ENCODE peak calls at places on chromosome 14, in four cellular contexts. I is cardiac fibroblast, E is cardiac muscle cell, U is fibroblast of the aortic adventitia. K is an unnamed sample.

GRCh38 chr14:63277784-63278183 is 41.0 kb downstream of the GPHB5 start:
- DNase-seq in U (peak; percentile 11), E (no peak), I (no peak), K (no peak)

GRCh38 chr14:77098470-77099353 is 654 bp downstream of the CIPC start:
- DNase-seq in E (peak; percentile 38), I (no peak), U (no peak), K (no peak)

GRCh38 chr14:104509673-104510072 is 69.9 kb upstream of the C14orf180 start:
- DNase-seq in E (no peak), I (no peak), U (no peak), K (no peak)

GRCh38 chr14:53501361-53502320 is 348.5 kb upstream of the DDHD1 start:
- DNase-seq in U (peak; percentile 62), E (no peak), I (no peak), K (no peak)

GRCh38 chr14:52926994-52927393 is 23.9 kb downstream of the FERMT2 start:
- DNase-seq in E (no peak), I (peak; percentile 79), U (peak; percentile 70), K (no peak)

GRCh38 chr14:95683793-95684192 is 2.4 kb upstream of the TCL1B start:
- DNase-seq in U (no peak), E (no peak), I (no peak), K (no peak)

GRCh38 chr14:55891692-55892091 is 226.5 kb upstream of the PELI2 start:
- DNase-seq in E (no peak), U (no peak), I (no peak), K (no peak)

GRCh38 chr14:92754956-92755355 is 6.5 kb upstream of the LGMN start:
- DNase-seq in I (no peak), E (no peak), U (no peak), K (no peak)

GRCh38 chr14:90608281-90608680 is 207.9 kb downstream of the TTC7B start:
- DNase-seq in E (no peak), I (no peak), U (no peak), K (no peak)

GRCh38 chr14:71465316-71465715 is 466.9 kb upstream of the RGS6 start:
- DNase-seq in I (peak; percentile 69), U (peak; percentile 54), E (no peak), K (no peak)

GRCh38 chr14:23114669-23115491 is 4.2 kb downstream of the CEBPE start:
- DNase-seq in I (peak; percentile 96), U (peak; percentile 96), E (no peak), K (peak; percentile 85)

GRCh38 chr14:24176599-24176998 is 4.7 kb downstream of the REC8 start:
- DNase-seq in U (no peak), I (no peak), E (no peak), K (no peak)

GRCh38 chr14:52835122-52835903 is 43.9 kb upstream of the GNPNAT1 start:
- DNase-seq in I (peak; percentile 92), E (no peak), U (peak; percentile 64), K (no peak)

GRCh38 chr14:23055621-23056256 is 1.6 kb downstream of the CDH24 start:
- DNase-seq in E (no peak), I (no peak), U (no peak), K (no peak)

GRCh38 chr14:66965831-66966230 is 223.4 kb upstream of the GARIN2 start:
- DNase-seq in E (no peak), U (peak; percentile 3), I (peak; percentile 35), K (no peak)

GRCh38 chr14:95300697-95301526 is 18.8 kb downstream of the CLMN start:
- DNase-seq in E (no peak), I (no peak), U (no peak), K (no peak)

GRCh38 chr14:74604896-74605295 is 7.1 kb downstream of the LTBP2 start:
- DNase-seq in E (no peak), U (peak; percentile 64), I (no peak), K (no peak)
- H3K4me3 ChIP-seq in E (no peak overlapping the region), U (no peak overlapping the region), I (no peak overlapping the region), K (no peak overlapping the region)

GRCh38 chr14:72926292-72927028 is at the start of gene DCAF4:
- DNase-seq in I (peak; percentile 99), U (peak; percentile 98), E (peak; percentile 99), K (peak; percentile 98)
- TF ChIP-seq CTCF in I (no peak), U (no peak), E (no peak), K (no peak)

GRCh38 chr14:100654814-100655795 is 67.9 kb upstream of the BEGAIN start:
- DNase-seq in I (no peak), E (peak; percentile 60), U (no peak), K (no peak)
- H3K4me3 ChIP-seq in I (no peak overlapping the region), E (no peak overlapping the region), U (no peak overlapping the region), K (no peak overlapping the region)

GRCh38 chr14:39426605-39427004 is 5.6 kb downstream of the FBXO33 start:
- DNase-seq in E (no peak), U (peak; percentile 76), I (peak; percentile 71), K (peak; percentile 41)
- TF ChIP-seq CTCF in E (peak; percentile 34), U (peak; percentile 33), I (peak; percentile 21), K (peak; percentile 18)

K was measured in astrocyte of the cerebellum.